ENCODE peak calls at places on chromosomes 7 and 10, in five cellular contexts. D, U, G, E and C are unnamed samples.

GRCh38 chr7:138468244-138469123 is 8.4 kb downstream of the TRIM24 start:
- DNase-seq in E (no peak), U (no peak), D (no peak), G (no peak), C (no peak)

GRCh38 chr10:31644931-31645633 is 283.5 kb downstream of the ARHGAP12 start:
- DNase-seq in D (peak; percentile 54), G (no peak), E (no peak), U (no peak), C (no peak)

GRCh38 chr10:46541735-46542566 is 14.5 kb downstream of the GPRIN2 start:
- DNase-seq in D (no peak), E (no peak), G (no peak), U (peak; percentile 50), C (no peak)

GRCh38 chr10:114375082-114375481 is 29.2 kb downstream of the AFAP1L2 start:
- DNase-seq in D (no peak), E (no peak), U (no peak), G (no peak), C (no peak)

GRCh38 chr7:135801045-135801693 is 52.6 kb upstream of the FAM180A start:
- DNase-seq in U (no peak), E (peak; percentile 59), D (peak; percentile 85), G (peak; percentile 72), C (no peak)

GRCh38 chr10:122461729-122462532 is 578 bp downstream of the HTRA1 start:
- DNase-seq in G (no peak), D (peak; percentile 9), E (no peak), U (no peak), C (no peak)

GRCh38 chr10:43816351-43817321 is 168.0 kb upstream of the ZNF32 start:
- DNase-seq in G (peak; percentile 60), D (peak; percentile 74), E (no peak), U (no peak), C (no peak)

GRCh38 chr10:95502377-95502776 is 58.8 kb downstream of the SORBS1 start:
- DNase-seq in E (no peak), D (no peak), U (no peak), G (no peak), C (no peak)

GRCh38 chr7:47625861-47626444 is 44.0 kb upstream of the TNS3 start:
- DNase-seq in U (no peak), G (no peak), D (no peak), E (no peak), C (no peak)

GRCh38 chr7:80770675-80771081 is 132.2 kb downstream of the CD36 start:
- DNase-seq in U (no peak), E (no peak), G (no peak), D (no peak), C (no peak)

GRCh38 chr10:117074621-117075020 is 63.4 kb downstream of the VAX1 start:
- DNase-seq in D (no peak), G (no peak), E (no peak), U (no peak), C (no peak)

GRCh38 chr10:103333934-103334520 is 16.9 kb downstream of the PCGF6 start:
- DNase-seq in E (peak; percentile 28), G (no peak), U (no peak), D (peak; percentile 37), C (no peak)

GRCh38 chr10:127908106-127908957 is 1.4 kb downstream of the PTPRE start:
- DNase-seq in U (no peak), G (no peak), D (peak; percentile 78), E (peak; percentile 63), C (no peak)

GRCh38 chr7:90163534-90163933 is 9.3 kb downstream of the STEAP1 start:
- DNase-seq in D (no peak), G (no peak), U (no peak), E (no peak), C (no peak)

GRCh38 chr7:106611911-106612310 is 49.0 kb downstream of the CCDC71L start:
- DNase-seq in U (no peak), G (no peak), D (no peak), E (no peak), C (no peak)

GRCh38 chr10:127127822-127128221 is 68.6 kb downstream of the INSYN2A start:
- DNase-seq in E (no peak), D (no peak), U (no peak), G (no peak), C (no peak)

GRCh38 chr10:45373783-45374450 is at the start of gene ALOX5:
- DNase-seq in U (no peak), G (no peak), D (peak; percentile 1), E (no peak), C (no peak)

GRCh38 chr10:78571286-78571685 is 497.5 kb upstream of the ZMIZ1 start:
- DNase-seq in E (no peak), G (no peak), D (no peak), U (no peak), C (no peak)

GRCh38 chr10:37263304-37263703 is 137.9 kb downstream of the ANKRD30A start:
- DNase-seq in U (no peak), E (no peak), D (no peak), G (no peak), C (no peak)

GRCh38 chr10:127532193-127532592 is 16.9 kb upstream of the NPS start:
- DNase-seq in D (no peak), G (no peak), E (no peak), U (no peak), C (no peak)

GRCh38 chr7:152467225-152467624 is 31.4 kb upstream of the KMT2C start:
- DNase-seq in U (no peak), E (no peak), G (no peak), D (no peak), C (no peak)

GRCh38 chr10:60282771-60283353 is 106.8 kb downstream of the ANK3 start:
- DNase-seq in D (peak; percentile 20), G (no peak), E (peak; percentile 11), U (no peak), C (no peak)

GRCh38 chr10:11440250-11441150 is 170.9 kb downstream of the USP6NL start:
- DNase-seq in D (no peak), G (no peak), U (no peak), E (no peak), C (no peak)

GRCh38 chr10:131806646-131807317 is 94.0 kb upstream of the PPP2R2D start:
- DNase-seq in U (no peak), G (no peak), D (no peak), E (no peak), C (no peak)

GRCh38 chr10:69318997-69319727 is 40.9 kb downstream of the HK1 start:
- DNase-seq in G (peak; percentile 32), E (peak; percentile 36), D (peak; percentile 73), U (peak; percentile 76), C (peak; percentile 59)

GRCh38 chr10:68604441-68604840 is 44.3 kb downstream of the TET1 start:
- DNase-seq in D (no peak), G (no peak), U (no peak), E (no peak), C (no peak)

GRCh38 chr10:80552151-80552646 is 14.5 kb downstream of the SH2D4B start:
- DNase-seq in G (no peak), E (no peak), D (no peak), U (no peak), C (no peak)

GRCh38 chr10:125605167-125605566 is 77.8 kb downstream of the TEX36 start:
- DNase-seq in U (no peak), D (no peak), G (no peak), E (no peak), C (peak; percentile 93)

GRCh38 chr7:156590212-156590611 is 50.4 kb upstream of the RNF32 start:
- DNase-seq in G (no peak), D (no peak), E (no peak), U (no peak), C (no peak)